ENCODE peak calls at places on chromosomes 6 and 20, in eight cellular contexts. V is astrocyte, J is K562, W is mammary epithelial cell, K is HepG2, H is H9, R is MM.1S, Z is HCT116. U is an unnamed sample.

GRCh38 chr6:163608060-163608752 is 193.7 kb downstream of the QKI start:
- DNase-seq in H (no peak), R (no peak), W (no peak), J (no peak), Z (no peak), V (no peak), K (no peak), U (peak; percentile 8)

GRCh38 chr20:57043669-57044268 is 222.7 kb downstream of the BMP7 start:
- DNase-seq in H (no peak), R (no peak), W (no peak), V (no peak), K (peak; percentile 18), J (no peak), Z (no peak), U (no peak)

GRCh38 chr6:33696538-33697518 is 14.7 kb downstream of the UQCC2 start:
- DNase-seq in R (no peak), Z (no peak), K (no peak), V (peak; percentile 65), W (peak; percentile 31), H (peak; percentile 62), J (no peak), U (no peak)

GRCh38 chr6:117440558-117441525 is 15.1 kb upstream of the ROS1 start:
- DNase-seq in V (peak; percentile 99), Z (no peak), J (no peak), R (no peak), W (peak; percentile 98), H (no peak), K (no peak), U (no peak)

GRCh38 chr6:168417158-168417557 is 23.8 kb upstream of the SMOC2 start:
- DNase-seq in J (no peak), R (no peak), K (peak; percentile 12), W (no peak), H (no peak), V (no peak), Z (no peak), U (no peak)

GRCh38 chr6:63527658-63528514 is 44.4 kb upstream of the LOC128125822 start:
- DNase-seq in J (no peak), Z (peak; percentile 94), W (peak; percentile 97), V (peak; percentile 99), K (peak; percentile 99), R (no peak), H (no peak), U (no peak)

GRCh38 chr6:34657307-34657978 is 39.1 kb downstream of the ILRUN start:
- DNase-seq in R (peak; percentile 75), V (peak; percentile 83), H (no peak), K (peak; percentile 98), J (peak; percentile 78), Z (no peak), W (peak; percentile 73), U (peak; percentile 59)

GRCh38 chr6:128295670-128296069 is 224.7 kb downstream of the PTPRK start:
- DNase-seq in W (no peak), Z (no peak), J (no peak), H (no peak), V (no peak), K (no peak), R (no peak), U (no peak)

GRCh38 chr6:3873051-3873450 is 23.9 kb downstream of the FAM50B start:
- DNase-seq in Z (no peak), R (no peak), W (no peak), J (no peak), V (no peak), H (no peak), K (no peak), U (no peak)

GRCh38 chr6:167851349-167851952 is 24.7 kb downstream of the AFDN start:
- DNase-seq in J (no peak), Z (no peak), H (no peak), V (peak; percentile 30), W (no peak), R (no peak), K (no peak), U (no peak)

DNA sequence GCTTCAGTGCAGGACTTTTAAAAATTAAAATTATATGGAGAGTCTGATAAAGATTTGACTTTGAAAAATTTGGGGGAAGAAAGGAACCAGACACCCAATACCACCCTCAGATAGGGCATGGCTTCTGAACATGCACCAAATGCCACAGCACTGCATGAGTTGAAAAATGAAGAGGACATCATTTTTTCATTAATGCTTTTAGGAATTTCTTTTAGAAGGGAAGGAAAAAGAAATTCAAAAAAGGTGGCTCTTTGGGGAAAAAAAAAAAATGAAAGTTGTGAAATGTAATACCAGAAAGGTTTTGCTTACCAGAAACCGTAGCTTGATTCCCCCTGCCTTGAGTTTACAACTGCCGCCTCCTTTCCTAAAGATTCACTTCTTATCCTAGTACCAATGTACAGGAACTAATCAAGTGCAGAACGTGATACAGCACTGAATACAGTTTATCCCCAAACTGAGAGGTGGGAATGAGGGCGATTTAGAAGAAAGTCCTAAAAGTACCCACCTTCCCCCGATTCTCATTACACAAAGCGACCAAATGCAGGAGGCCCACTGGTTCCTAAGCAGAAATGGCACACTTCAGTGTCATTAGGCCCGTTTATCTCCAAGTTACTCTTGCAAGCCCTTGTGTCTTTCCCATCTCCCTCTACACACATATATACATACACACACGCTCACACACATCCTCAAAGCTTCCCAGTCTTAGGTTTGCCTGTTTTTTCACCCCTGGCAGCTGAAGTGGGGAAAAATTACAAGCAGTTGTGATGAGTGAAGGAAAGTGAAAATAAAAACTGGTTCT is 2.8 kb downstream of the PPP1R10 start:
- DNase-seq in K (no peak), R (no peak), Z (no peak), J (peak; percentile 55), V (no peak), W (no peak), H (no peak), U (no peak)
- H4K20me1 ChIP-seq in K (peaks cover 12% of the 10 kb centered on the region), R (no peaks in the 10 kb centered on the region), Z (no peaks in the 10 kb centered on the region), J (peaks cover 8% of the 10 kb centered on the region), V (peaks cover 67% of the 10 kb centered on the region), W (peaks cover 6% of the 10 kb centered on the region), H (no peaks in the 10 kb centered on the region), U (peaks cover 24% of the 10 kb centered on the region)

GRCh38 chr20:1815502-1816085 is 79.6 kb upstream of the SIRPA start:
- DNase-seq in Z (no peak), H (peak; percentile 4), W (no peak), J (no peak), K (no peak), R (no peak), V (no peak), U (no peak)
- H3K4me1 ChIP-seq in Z (peaks cover 14% of the 10 kb centered on the region), H (peaks cover 15% of the 10 kb centered on the region), W (peaks cover 66% of the 10 kb centered on the region), J (no peaks in the 10 kb centered on the region), K (peaks cover 50% of the 10 kb centered on the region), R (peaks cover 16% of the 10 kb centered on the region), V (peaks cover 55% of the 10 kb centered on the region), U (peaks cover 27% of the 10 kb centered on the region)

GRCh38 chr20:62239278-62239879 is 1.1 kb downstream of the OSBPL2 start:
- DNase-seq in K (no peak), W (no peak), J (no peak), V (peak; percentile 1), R (no peak), H (no peak), Z (no peak), U (no peak)

GRCh38 chr20:62243106-62243505 is 4.8 kb downstream of the OSBPL2 start:
- DNase-seq in K (no peak), Z (no peak), W (no peak), J (no peak), R (no peak), H (no peak), V (no peak), U (no peak)

GRCh38 chr20:62240015-62240685 is 1.8 kb downstream of the OSBPL2 start:
- DNase-seq in W (no peak), H (no peak), R (no peak), V (no peak), K (no peak), Z (no peak), J (no peak), U (no peak)

GRCh38 chr20:62242196-62242595 is 3.9 kb downstream of the OSBPL2 start:
- DNase-seq in R (no peak), H (no peak), Z (no peak), V (no peak), K (no peak), W (no peak), J (no peak), U (no peak)

GRCh38 chr20:62241501-62241900 is 3.2 kb downstream of the OSBPL2 start:
- DNase-seq in Z (no peak), R (no peak), W (peak; percentile 65), V (no peak), H (no peak), J (no peak), K (no peak), U (no peak)
- H4K20me1 ChIP-seq in Z (no peaks in the 10 kb centered on the region), R (no peaks in the 10 kb centered on the region), W (no peaks in the 10 kb centered on the region), V (peaks cover 74% of the 10 kb centered on the region), H (no peaks in the 10 kb centered on the region), J (peaks cover 53% of the 10 kb centered on the region), K (peaks cover 69% of the 10 kb centered on the region), U (peaks cover 63% of the 10 kb centered on the region)

DNA sequence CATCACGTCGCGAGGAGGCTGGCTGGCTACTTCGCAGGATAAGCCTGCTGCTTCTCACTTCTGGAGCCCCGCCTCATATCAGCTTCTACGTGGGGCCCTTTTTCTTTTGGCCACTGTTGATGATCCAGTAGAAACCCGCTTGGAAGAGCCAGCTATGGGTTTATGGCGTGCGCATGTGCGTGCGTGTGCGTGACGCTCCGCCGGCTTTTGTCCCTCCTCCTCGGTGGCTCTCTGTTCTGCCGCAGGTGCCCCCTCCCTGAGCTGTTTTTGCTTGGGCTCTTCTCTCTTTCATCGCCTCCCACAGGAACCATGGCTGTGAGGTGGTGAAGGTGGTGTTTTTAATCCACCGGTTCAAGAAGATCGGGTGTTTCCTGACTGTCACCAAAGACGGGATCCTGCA is 26.5 kb downstream of the EFCAB8 start:
- DNase-seq in V (no peak), K (no peak), W (no peak), R (no peak), Z (no peak), H (no peak), J (no peak), U (no peak)
- H3K4me1 ChIP-seq in V (no peaks in the 10 kb centered on the region), K (peaks cover 10% of the 10 kb centered on the region), W (peaks cover 5% of the 10 kb centered on the region), R (no peaks in the 10 kb centered on the region), Z (no peaks in the 10 kb centered on the region), H (peaks cover 2% of the 10 kb centered on the region), J (no peaks in the 10 kb centered on the region), U (no peaks in the 10 kb centered on the region)

GRCh38 chr20:37524221-37524700 is 3.2 kb downstream of the NNAT start:
- DNase-seq in K (no peak), V (no peak), J (peak; percentile 53), Z (no peak), R (no peak), H (no peak), W (peak; percentile 28), U (no peak)
- H4K20me1 ChIP-seq in K (peaks cover 45% of the 10 kb centered on the region), V (peaks cover 77% of the 10 kb centered on the region), J (no peaks in the 10 kb centered on the region), Z (no peaks in the 10 kb centered on the region), R (no peaks in the 10 kb centered on the region), H (no peaks in the 10 kb centered on the region), W (peaks cover 6% of the 10 kb centered on the region), U (peaks cover 50% of the 10 kb centered on the region)

GRCh38 chr6:159042824-159043181 is 2.0 kb downstream of the TAGAP start:
- DNase-seq in Z (no peak), W (no peak), J (no peak), V (no peak), R (no peak), H (no peak), K (no peak), U (no peak)
- H3K4me1 ChIP-seq in Z (no peaks in the 10 kb centered on the region), W (peaks cover 25% of the 10 kb centered on the region), J (no peaks in the 10 kb centered on the region), V (peaks cover 7% of the 10 kb centered on the region), R (peaks cover 29% of the 10 kb centered on the region), H (no peaks in the 10 kb centered on the region), K (no peaks in the 10 kb centered on the region), U (peaks cover 41% of the 10 kb centered on the region)

GRCh38 chr6:15518057-15518456 is 144.8 kb downstream of the DTNBP1 start:
- DNase-seq in W (no peak), J (no peak), R (no peak), K (no peak), V (peak; percentile 53), H (no peak), Z (no peak), U (no peak)
- H4K20me1 ChIP-seq in W (no peaks in the 10 kb centered on the region), J (no peaks in the 10 kb centered on the region), R (no peaks in the 10 kb centered on the region), K (no peaks in the 10 kb centered on the region), V (peaks cover 29% of the 10 kb centered on the region), H (no peaks in the 10 kb centered on the region), Z (no peaks in the 10 kb centered on the region), U (peaks cover 11% of the 10 kb centered on the region)

GRCh38 chr6:17932362-17932852 is 55.0 kb downstream of the KIF13A start:
- DNase-seq in J (peak; percentile 82), W (peak; percentile 57), V (peak; percentile 90), Z (no peak), R (no peak), K (peak; percentile 92), H (no peak), U (no peak)
- H3K4me1 ChIP-seq in J (peaks cover 31% of the 10 kb centered on the region), W (peaks cover 18% of the 10 kb centered on the region), V (peaks cover 48% of the 10 kb centered on the region), Z (no peaks in the 10 kb centered on the region), R (no peaks in the 10 kb centered on the region), K (peaks cover 68% of the 10 kb centered on the region), H (peaks cover 9% of the 10 kb centered on the region), U (no peaks in the 10 kb centered on the region)